ENCODE peak calls at places on chromosomes 1 and 21, in seven cellular contexts. R, M, Z, J, S, O and E are unnamed samples.

GRCh38 chr21:29233611-29234540 is 64.8 kb upstream of the BACH1 start:
- DNase-seq in S (no peak), R (no peak), J (no peak), O (peak; percentile 19), M (no peak), Z (no peak), E (no peak)

GRCh38 chr1:9375912-9376311 is 83.2 kb downstream of the SPSB1 start:
- DNase-seq in M (no peak), S (no peak), O (no peak), J (no peak), R (no peak), Z (no peak), E (no peak)

GRCh38 chr1:165886193-165886592 is 58.8 kb downstream of the UCK2 start:
- DNase-seq in M (no peak), S (no peak), R (no peak), J (no peak), O (no peak), Z (no peak), E (no peak)

GRCh38 chr1:184691719-184692324 is 62.8 kb downstream of the EDEM3 start:
- DNase-seq in O (no peak), J (no peak), R (no peak), M (no peak), S (no peak), Z (no peak), E (no peak)

GRCh38 chr1:36391271-36391670 is 5.5 kb upstream of the STK40 start:
- DNase-seq in O (no peak), S (no peak), Z (no peak), J (no peak), M (no peak), R (no peak), E (no peak)

GRCh38 chr21:29299046-29299905 is 554 bp downstream of the BACH1 start:
- DNase-seq in S (no peak), J (peak; percentile 68), R (peak; percentile 88), O (peak; percentile 27), M (peak; percentile 36), Z (peak; percentile 90), E (peak; percentile 92)

GRCh38 chr1:114986286-114986685 is 43.3 kb upstream of the TSHB start:
- DNase-seq in J (no peak), S (no peak), Z (no peak), M (no peak), O (no peak), R (no peak), E (no peak)

GRCh38 chr21:39686636-39687035 is 58.3 kb upstream of the IGSF5 start:
- DNase-seq in O (no peak), M (no peak), R (no peak), S (no peak), Z (no peak), J (peak; percentile 71), E (no peak)

GRCh38 chr1:174942547-174943255 is 57.0 kb upstream of the CACYBP start:
- DNase-seq in S (no peak), R (no peak), M (no peak), O (no peak), Z (no peak), J (no peak), E (no peak)

GRCh38 chr1:65704318-65704717 is 88.4 kb upstream of the PDE4B start:
- DNase-seq in Z (no peak), O (no peak), J (no peak), R (no peak), S (no peak), M (no peak), E (no peak)

GRCh38 chr1:174077755-174078490 is 55.8 kb upstream of the RC3H1 start:
- DNase-seq in O (no peak), R (no peak), Z (no peak), J (no peak), S (no peak), M (no peak), E (no peak)

GRCh38 chr1:8863712-8864324 is 14.7 kb downstream of the ENO1 start:
- DNase-seq in S (no peak), J (no peak), M (no peak), O (no peak), Z (no peak), R (no peak), E (no peak)

GRCh38 chr1:85865183-85865582 is 156.9 kb upstream of the ZNHIT6 start:
- DNase-seq in M (no peak), O (no peak), Z (no peak), S (no peak), J (no peak), R (no peak), E (no peak)

GRCh38 chr21:14942801-14943490 is 121.9 kb downstream of the NRIP1 start:
- DNase-seq in M (no peak), S (no peak), Z (no peak), J (no peak), O (no peak), R (no peak), E (no peak)

GRCh38 chr1:15626269-15626668 is 9.0 kb downstream of the DDI2 start:
- DNase-seq in O (no peak), R (no peak), S (no peak), J (no peak), M (no peak), Z (no peak), E (no peak)

GRCh38 chr1:52792002-52792401 is 50.6 kb upstream of the ZYG11A start:
- DNase-seq in J (no peak), M (no peak), R (no peak), Z (no peak), S (no peak), O (no peak), E (no peak)

GRCh38 chr1:218025454-218025853 is 259.6 kb upstream of the RRP15 start:
- DNase-seq in M (no peak), J (no peak), Z (no peak), R (no peak), S (no peak), O (no peak), E (no peak)

GRCh38 chr1:183259886-183260285 is 73.8 kb downstream of the LAMC2 start:
- DNase-seq in S (no peak), R (no peak), O (no peak), M (no peak), Z (no peak), J (no peak), E (no peak)

GRCh38 chr1:64857347-64857746 is 109.0 kb downstream of the JAK1 start:
- DNase-seq in O (no peak), M (no peak), Z (no peak), R (no peak), S (peak; percentile 94), J (no peak), E (no peak)

GRCh38 chr1:167984886-167985489 is 48.1 kb upstream of the MPC2 start:
- DNase-seq in J (no peak), O (no peak), S (no peak), Z (peak; percentile 32), R (no peak), M (no peak), E (no peak)

GRCh38 chr1:87224209-87224608 is 104.5 kb upstream of the LMO4 start:
- DNase-seq in M (no peak), J (no peak), S (no peak), R (no peak), Z (no peak), O (no peak), E (no peak)

GRCh38 chr1:93573940-93574469 is 107.6 kb downstream of the BCAR3 start:
- DNase-seq in O (no peak), M (no peak), S (no peak), J (no peak), R (no peak), Z (no peak), E (no peak)

GRCh38 chr1:167137285-167138192 is 43.7 kb downstream of the STYXL2 start:
- DNase-seq in O (no peak), J (no peak), S (no peak), R (no peak), M (no peak), Z (no peak), E (peak; percentile 77)

GRCh38 chr1:29256979-29257804 is 20.9 kb downstream of the PTPRU start:
- DNase-seq in O (no peak), J (no peak), S (no peak), M (no peak), R (no peak), Z (peak; percentile 45), E (no peak)

GRCh38 chr1:31505884-31506497 is 70.3 kb upstream of the TINAGL1 start:
- DNase-seq in O (peak; percentile 44), S (no peak), Z (no peak), J (no peak), R (no peak), M (no peak), E (no peak)

GRCh38 chr21:23811802-23812201 is 1795.5 kb downstream of the MRPL39 start:
- DNase-seq in Z (no peak), O (no peak), M (no peak), J (no peak), S (no peak), R (no peak), E (no peak)

GRCh38 chr21:23804866-23805265 is 1802.4 kb downstream of the MRPL39 start:
- DNase-seq in M (no peak), S (no peak), J (no peak), O (no peak), Z (no peak), R (no peak), E (no peak)

GRCh38 chr21:23812485-23812884 is 1794.8 kb downstream of the MRPL39 start:
- DNase-seq in S (no peak), M (no peak), O (no peak), R (no peak), J (no peak), Z (no peak), E (no peak)

GRCh38 chr21:23809573-23809972 is 1797.7 kb downstream of the MRPL39 start:
- DNase-seq in R (no peak), M (no peak), O (no peak), J (no peak), Z (no peak), S (no peak), E (no peak)
- TF ChIP-seq POLR2A in R (no peak), M (no peak), O (no peak), J (no peak), Z (no peak), S (no peak), E (no peak)

GRCh38 chr1:84272401-84272800 is 29.1 kb upstream of the SAMD13 start:
- DNase-seq in M (peak; percentile 22), Z (no peak), J (peak; percentile 81), S (no peak), O (no peak), R (no peak), E (no peak)
- TF ChIP-seq POLR2AphosphoS5 in M (no peak), Z (no peak), J (peak; percentile 80), S (no peak), O (no peak), R (no peak), E (no peak)

DNA sequence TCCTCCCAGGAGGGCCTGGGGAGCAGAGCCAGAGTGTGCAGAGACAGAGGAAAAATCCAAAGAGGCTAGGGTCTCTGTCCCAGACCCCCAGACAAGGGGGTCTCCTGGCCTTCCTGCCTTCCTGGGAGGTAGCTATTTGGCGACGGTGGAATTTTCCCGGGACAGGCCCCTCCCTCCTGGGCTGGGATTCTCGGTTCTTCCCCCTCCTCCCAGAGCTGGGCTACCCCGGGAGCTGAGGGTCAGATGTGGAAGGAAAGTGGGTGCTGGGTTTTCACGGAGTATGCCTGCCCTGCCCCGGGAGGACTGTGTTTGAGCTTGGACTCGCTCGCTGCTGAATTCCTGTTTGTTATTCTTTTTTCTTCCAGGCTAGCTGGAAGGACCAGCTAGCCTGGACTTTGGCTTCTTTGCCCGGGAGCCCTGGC is 770 bp downstream of the AMPD2 start:
- DNase-seq in J (peak; percentile 44), O (no peak), R (peak; percentile 81), Z (peak; percentile 57), M (no peak), S (no peak), E (no peak)
- TF ChIP-seq POLR2A in J (no peak), O (no peak), R (no peak), Z (no peak), M (no peak), S (no peak), E (no peak)

GRCh38 chr1:35222322-35223108 is 29.6 kb upstream of the SFPQ start:
- DNase-seq in J (no peak), S (no peak), R (peak; percentile 26), O (no peak), M (no peak), Z (no peak), E (no peak)
- TF ChIP-seq POLR2AphosphoS5 in J (no peak), S (no peak), R (no peak), O (no peak), M (no peak), Z (no peak), E (no peak)